ENCODE peak calls at places on chromosomes 5 and 9, in six cellular contexts. P is Right ventricle myocardium superior, C is SK-N-SH, T is progenitor cell of endocrine pancreas, U is iPS-NIHi11, G is keratinocyte. M is an unnamed sample.

GRCh38 chr5:59034498-59035186 is 451.8 kb downstream of the RAB3C start:
- DNase-seq in P (no peak), C (peak), T (no peak), U (peak), G (no peak), M (no peak)

GRCh38 chr9:117247271-117247670 is 167.6 kb downstream of the ASTN2 start:
- DNase-seq in P (no peak), C (peak), T (no peak), U (peak), G (no peak), M (no peak)

GRCh38 chr9:112097712-112098688 is 77.1 kb downstream of the SUSD1 start:
- DNase-seq in P (peak), C (peak), T (peak), U (peak), G (no peak), M (peak)

GRCh38 chr5:100550531-100551036 is 15.4 kb downstream of the FAM174A start:
- DNase-seq in P (no peak), C (no peak), T (no peak), U (no peak), G (peak), M (no peak)

GRCh38 chr5:53114988-53115387 is 5.4 kb upstream of the MOCS2 start:
- DNase-seq in P (no peak), C (no peak), T (no peak), U (no peak), G (no peak), M (no peak)

GRCh38 chr5:157328277-157328912 is 62.5 kb downstream of the CYFIP2 start:
- DNase-seq in P (peak), C (peak), T (peak), U (peak), G (no peak), M (peak)

GRCh38 chr5:140240987-140241706 is 61.8 kb downstream of the PFDN1 start:
- DNase-seq in P (peak), C (peak), T (no peak), U (peak), G (no peak), M (peak)

GRCh38 chr9:85421641-85422040 is 320.1 kb downstream of the AGTPBP1 start:
- DNase-seq in P (no peak), C (no peak), T (no peak), U (no peak), G (no peak), M (no peak)

GRCh38 chr9:101486693-101487442 is 46.8 kb upstream of the RNF20 start:
- DNase-seq in P (peak), C (peak), T (peak), U (peak), G (no peak), M (no peak)

GRCh38 chr5:138282918-138283742 is 8.7 kb upstream of the GFRA3 start:
- DNase-seq in P (no peak), C (peak), T (peak), U (peak), G (peak), M (no peak)

GRCh38 chr9:127423591-127423933 is 620 bp upstream of the ZNF79 start:
- DNase-seq in P (no peak), C (no peak), T (no peak), U (no peak), G (no peak), M (no peak)

GRCh38 chr9:126694206-126695081 is 80.7 kb downstream of the LMX1B start:
- DNase-seq in P (no peak), C (peak), T (no peak), U (no peak), G (peak), M (peak)

GRCh38 chr5:142175461-142176142 is 67.0 kb downstream of the NDFIP1 start:
- DNase-seq in P (no peak), C (no peak), T (no peak), U (no peak), G (no peak), M (no peak)

GRCh38 chr5:154221371-154221896 is 30.9 kb downstream of the GALNT10 start:
- DNase-seq in P (no peak), C (no peak), T (no peak), U (no peak), G (peak), M (no peak)

GRCh38 chr9:87337335-87338074 is 160.2 kb upstream of the DAPK1 start:
- DNase-seq in P (no peak), C (peak), T (no peak), U (peak), G (peak), M (no peak)

GRCh38 chr5:157959355-157959754 is 100.4 kb upstream of the CLINT1 start:
- DNase-seq in P (no peak), C (no peak), T (no peak), U (no peak), G (no peak), M (no peak)

GRCh38 chr9:128747233-128747632 is 23.3 kb upstream of the ZDHHC12 start:
- DNase-seq in P (no peak), C (no peak), T (no peak), U (no peak), G (no peak), M (no peak)

GRCh38 chr5:139732019-139732418 is 63.6 kb upstream of the PSD2 start:
- DNase-seq in P (no peak), C (no peak), T (no peak), U (no peak), G (no peak), M (no peak)

GRCh38 chr9:88534456-88535225 is at the start of gene NXNL2:
- DNase-seq in P (peak), C (peak), T (peak), U (peak), G (no peak), M (peak)

GRCh38 chr9:89342948-89343347 is 24.6 kb downstream of the SECISBP2 start:
- DNase-seq in P (no peak), C (no peak), T (no peak), U (no peak), G (no peak), M (no peak)

GRCh38 chr9:93132287-93132927 is 1.6 kb downstream of the NINJ1 start:
- DNase-seq in P (peak), C (no peak), T (no peak), U (no peak), G (no peak), M (no peak)

GRCh38 chr9:137139468-137140150 is 655 bp downstream of the GRIN1 start:
- DNase-seq in P (no peak), C (no peak), T (no peak), U (no peak), G (no peak), M (no peak)

GRCh38 chr5:52878671-52879070 is 91.0 kb downstream of the ITGA1 start:
- DNase-seq in P (no peak), C (no peak), T (no peak), U (no peak), G (no peak), M (no peak)

GRCh38 chr5:159106193-159106568 is 6.5 kb upstream of the EBF1 start:
- DNase-seq in P (no peak), C (no peak), T (no peak), U (no peak), G (no peak), M (no peak)

GRCh38 chr9:14661421-14662059 is 31.7 kb downstream of the ZDHHC21 start:
- DNase-seq in P (no peak), C (peak), T (no peak), U (peak), G (no peak), M (no peak)

GRCh38 chr9:129509508-129509907 is 111.4 kb downstream of the C9orf50 start:
- DNase-seq in P (no peak), C (no peak), T (no peak), U (no peak), G (no peak), M (no peak)

GRCh38 chr5:137254153-137254552 is 245.0 kb downstream of the SPOCK1 start:
- DNase-seq in P (no peak), C (no peak), T (no peak), U (no peak), G (no peak), M (no peak)

GRCh38 chr9:126503333-126504085 is 110.2 kb upstream of the LMX1B start:
- DNase-seq in P (no peak), C (no peak), T (no peak), U (no peak), G (no peak), M (no peak)

M was measured in Peyer's patch.